ENCODE peak calls at places on chromosomes 2 and 18, in eight cellular contexts. J, Q, F, G, I, P, Y and R are unnamed samples.

GRCh38 chr2:119201815-119202214 is 21.8 kb upstream of the STEAP3 start:
- DNase-seq in Q (no peak), G (no peak), J (no peak), P (no peak), F (no peak), I (no peak), Y (no peak), R (no peak)

GRCh38 chr2:5057895-5058294 is 634.3 kb upstream of the SOX11 start:
- DNase-seq in P (no peak), I (no peak), Q (no peak), J (no peak), G (no peak), F (no peak), Y (no peak), R (no peak)

GRCh38 chr2:222318026-222318711 is 19.4 kb upstream of the PAX3 start:
- DNase-seq in J (peak; percentile 74), Y (peak; percentile 63), F (no peak), I (no peak), P (peak; percentile 88), Q (peak; percentile 66), G (no peak), R (peak; percentile 42)

GRCh38 chr18:46624127-46624526 is 32.9 kb downstream of the LOXHD1 start:
- DNase-seq in J (peak; percentile 59), P (no peak), G (no peak), Q (no peak), I (no peak), Y (no peak), F (no peak), R (no peak)

GRCh38 chr2:181138816-181139215 is 158.4 kb downstream of the UBE2E3 start:
- DNase-seq in Q (peak; percentile 21), Y (no peak), J (no peak), F (no peak), P (no peak), G (no peak), I (no peak), R (no peak)

GRCh38 chr18:23134780-23135678 is at the start of gene CABLES1:
- DNase-seq in G (no peak), I (peak; percentile 51), F (peak; percentile 24), Q (peak; percentile 63), J (peak; percentile 75), P (peak; percentile 77), Y (no peak), R (peak; percentile 34)

GRCh38 chr2:221429741-221430491 is 142.2 kb downstream of the EPHA4 start:
- DNase-seq in J (no peak), I (no peak), Y (no peak), Q (peak; percentile 85), G (no peak), P (peak; percentile 14), F (no peak), R (no peak)

GRCh38 chr2:236178921-236179652 is 10.9 kb upstream of the GBX2 start:
- DNase-seq in Y (no peak), J (no peak), I (no peak), F (no peak), G (no peak), Q (peak; percentile 52), P (no peak), R (no peak)

GRCh38 chr2:237500681-237501424 is 13.8 kb downstream of the MLPH start:
- DNase-seq in J (no peak), G (no peak), Y (peak; percentile 94), Q (peak; percentile 100), F (no peak), P (peak; percentile 87), I (no peak), R (no peak)

GRCh38 chr2:124988794-124989193 is 963.7 kb downstream of the CNTNAP5 start:
- DNase-seq in J (no peak), P (no peak), G (no peak), Q (no peak), F (no peak), I (no peak), Y (no peak), R (no peak)

GRCh38 chr2:145106293-145106692 is 586.4 kb upstream of the ZEB2 start:
- DNase-seq in G (no peak), F (no peak), Q (no peak), Y (no peak), J (no peak), P (no peak), I (no peak), R (no peak)

GRCh38 chr2:109331864-109332848 is 203.2 kb downstream of the SH3RF3 start:
- DNase-seq in I (peak; percentile 75), G (no peak), F (no peak), J (no peak), Q (peak; percentile 95), Y (peak; percentile 89), P (no peak), R (peak; percentile 15)

GRCh38 chr2:231930601-231931281 is 4.5 kb upstream of the NPPC start:
- DNase-seq in I (no peak), G (no peak), J (peak; percentile 50), P (no peak), Q (no peak), F (no peak), Y (no peak), R (peak; percentile 6)

GRCh38 chr2:65554765-65555561 is 122.6 kb upstream of the SPRED2 start:
- DNase-seq in J (no peak), Y (no peak), Q (peak; percentile 21), I (no peak), G (no peak), P (no peak), F (no peak), R (no peak)

GRCh38 chr2:119671011-119671410 is 8.0 kb upstream of the TMEM177 start:
- DNase-seq in P (no peak), G (no peak), F (no peak), Q (no peak), Y (no peak), J (no peak), I (no peak), R (no peak)

GRCh38 chr2:44866131-44866530 is 75.4 kb upstream of the SIX3 start:
- DNase-seq in G (no peak), Q (no peak), F (no peak), I (no peak), Y (no peak), P (no peak), J (no peak), R (no peak)

GRCh38 chr2:51247252-51247651 is 215.3 kb upstream of the NRXN1 start:
- DNase-seq in J (no peak), P (no peak), F (no peak), Y (no peak), I (no peak), Q (peak; percentile 35), G (no peak), R (no peak)

GRCh38 chr2:226738821-226739507 is 60.7 kb downstream of the IRS1 start:
- DNase-seq in P (no peak), I (no peak), J (no peak), G (no peak), F (no peak), Q (no peak), Y (no peak), R (no peak)

GRCh38 chr2:40432916-40433315 is 19.0 kb downstream of the SLC8A1 start:
- DNase-seq in I (no peak), J (no peak), P (no peak), Q (peak; percentile 43), G (no peak), Y (no peak), F (no peak), R (no peak)

GRCh38 chr2:193482557-193482956 is 1287.8 kb upstream of the TMEFF2 start:
- DNase-seq in P (no peak), J (no peak), G (no peak), Y (no peak), F (no peak), Q (no peak), I (no peak), R (no peak)

GRCh38 chr2:237260032-237260431 is 153.9 kb downstream of the COL6A3 start:
- DNase-seq in I (no peak), G (no peak), Y (no peak), P (no peak), J (no peak), Q (peak; percentile 63), F (no peak), R (no peak)

GRCh38 chr18:59950215-59950944 is 50.6 kb downstream of the PMAIP1 start:
- DNase-seq in F (no peak), J (no peak), Q (peak; percentile 59), I (no peak), P (no peak), Y (no peak), G (no peak), R (no peak)

GRCh38 chr2:149715005-149715592 is 127.5 kb upstream of the MMADHC start:
- DNase-seq in Q (peak; percentile 45), F (no peak), J (no peak), Y (peak; percentile 18), G (no peak), I (no peak), P (peak; percentile 18), R (no peak)

GRCh38 chr2:37569986-37570688 is 101.3 kb downstream of the CDC42EP3 start:
- DNase-seq in I (no peak), F (no peak), Y (no peak), Q (peak; percentile 93), P (no peak), J (no peak), G (no peak), R (no peak)

GRCh38 chr18:46386788-46387187 is 270.2 kb downstream of the LOXHD1 start:
- DNase-seq in P (no peak), J (no peak), Q (peak; percentile 24), F (no peak), I (no peak), Y (no peak), G (no peak), R (no peak)

GRCh38 chr2:70570041-70570661 is 16.5 kb upstream of the TGFA start:
- DNase-seq in Y (peak; percentile 69), I (no peak), G (no peak), Q (peak; percentile 68), P (peak; percentile 82), J (no peak), F (no peak), R (no peak)

GRCh38 chr2:203301667-203302066 is 26.5 kb upstream of the ABI2 start:
- DNase-seq in Q (no peak), P (no peak), J (no peak), F (no peak), Y (no peak), I (no peak), G (no peak), R (no peak)

GRCh38 chr18:77478619-77479018 is 229.0 kb downstream of the GALR1 start:
- DNase-seq in Y (no peak), Q (no peak), I (peak; percentile 76), G (no peak), F (no peak), J (no peak), P (no peak), R (no peak)

GRCh38 chr2:135600915-135601314 is 69.6 kb downstream of the R3HDM1 start:
- DNase-seq in J (no peak), Q (no peak), Y (no peak), F (no peak), G (no peak), P (no peak), I (no peak), R (no peak)

GRCh38 chr18:24321071-24321470 is 76.6 kb downstream of the OSBPL1A start:
- DNase-seq in G (no peak), J (no peak), F (no peak), Q (no peak), I (no peak), P (no peak), Y (no peak), R (no peak)

GRCh38 chr18:12604445-12605007 is 53.4 kb downstream of the SPIRE1 start:
- DNase-seq in F (no peak), Q (no peak), J (no peak), P (no peak), G (no peak), Y (no peak), I (no peak), R (no peak)

GRCh38 chr2:85717308-85718005 is 23.3 kb downstream of the GNLY start:
- DNase-seq in J (no peak), G (no peak), Q (peak; percentile 43), F (no peak), P (no peak), I (no peak), Y (no peak), R (no peak)